ENCODE peak calls at places on chromosomes 2 and 18, in five cellular contexts. One of them, this sample, is unnamed.
A peak's percentile ranks its signal among the peaks of the same experiment; 100 is the strongest.

GRCh38 chr2:172928754-172929153 is 146.9 kb upstream of the MAP3K20 start:
- DNase-seq in PC-3: no peak
- DNase-seq in PC-9: no peak
- DNase-seq in MM.1S: no peak
- DNase-seq in neural progenitor cell: no peak
- DNase-seq in this sample: peak; percentile 76

GRCh38 chr18:79601234-79601633 is 78.4 kb upstream of the CTDP1 start:
- DNase-seq in PC-3: no peak
- DNase-seq in PC-9: no peak
- DNase-seq in MM.1S: no peak
- DNase-seq in neural progenitor cell: no peak
- DNase-seq in this sample: no peak

GRCh38 chr18:23225518-23225917 is 90.2 kb downstream of the CABLES1 start:
- DNase-seq in PC-3: peak; percentile 82
- DNase-seq in PC-9: no peak
- DNase-seq in MM.1S: no peak
- DNase-seq in neural progenitor cell: no peak
- DNase-seq in this sample: peak; percentile 96

GRCh38 chr2:235833971-235834620 is 334.1 kb downstream of the GBX2 start:
- DNase-seq in PC-3: no peak
- DNase-seq in PC-9: no peak
- DNase-seq in MM.1S: no peak
- DNase-seq in neural progenitor cell: no peak
- DNase-seq in this sample: no peak

GRCh38 chr18:8277270-8277669 is 332.0 kb upstream of the RAB12 start:
- DNase-seq in PC-3: no peak
- DNase-seq in PC-9: no peak
- DNase-seq in MM.1S: no peak
- DNase-seq in neural progenitor cell: no peak
- DNase-seq in this sample: no peak

GRCh38 chr18:46374850-46375249 is 270.7 kb downstream of the HAUS1 start:
- DNase-seq in PC-3: no peak
- DNase-seq in PC-9: peak; percentile 77
- DNase-seq in MM.1S: peak; percentile 24
- DNase-seq in neural progenitor cell: peak; percentile 24
- DNase-seq in this sample: no peak

GRCh38 chr2:13000644-13001375 is 284.1 kb downstream of the TRIB2 start:
- DNase-seq in PC-3: no peak
- DNase-seq in PC-9: no peak
- DNase-seq in MM.1S: no peak
- DNase-seq in neural progenitor cell: no peak
- DNase-seq in this sample: no peak

GRCh38 chr2:124776332-124776731 is 751.2 kb downstream of the CNTNAP5 start:
- DNase-seq in PC-3: no peak
- DNase-seq in PC-9: no peak
- DNase-seq in MM.1S: no peak
- DNase-seq in neural progenitor cell: no peak
- DNase-seq in this sample: no peak

GRCh38 chr2:16058256-16058655 is 117.9 kb downstream of the MYCN start:
- DNase-seq in PC-3: no peak
- DNase-seq in PC-9: no peak
- DNase-seq in MM.1S: peak; percentile 68
- DNase-seq in neural progenitor cell: no peak
- DNase-seq in this sample: no peak

GRCh38 chr18:67665266-67665665 is 148.7 kb upstream of the DSEL start:
- DNase-seq in PC-3: peak; percentile 75
- DNase-seq in PC-9: no peak
- DNase-seq in MM.1S: no peak
- DNase-seq in neural progenitor cell: peak; percentile 22
- DNase-seq in this sample: peak; percentile 78

GRCh38 chr2:30272761-30273573 is 41.6 kb downstream of the LBH start:
- DNase-seq in PC-3: peak; percentile 76
- DNase-seq in PC-9: peak; percentile 77
- DNase-seq in MM.1S: no peak
- DNase-seq in neural progenitor cell: no peak
- DNase-seq in this sample: peak; percentile 87

GRCh38 chr18:28018361-28018760 is 158.6 kb downstream of the CDH2 start:
- DNase-seq in PC-3: no peak
- DNase-seq in PC-9: no peak
- DNase-seq in MM.1S: no peak
- DNase-seq in neural progenitor cell: no peak
- DNase-seq in this sample: no peak

GRCh38 chr2:112138143-112139032 is at the start of gene FBLN7:
- DNase-seq in PC-3: no peak
- DNase-seq in PC-9: peak; percentile 16
- DNase-seq in MM.1S: no peak
- DNase-seq in neural progenitor cell: peak; percentile 77
- DNase-seq in this sample: peak; percentile 62

GRCh38 chr2:156343940-156344301 is 11.4 kb upstream of the NR4A2 start:
- DNase-seq in PC-3: no peak
- DNase-seq in PC-9: no peak
- DNase-seq in MM.1S: no peak
- DNase-seq in neural progenitor cell: no peak
- DNase-seq in this sample: peak; percentile 78

GRCh38 chr2:141728886-141729285 is 401.9 kb downstream of the LRP1B start:
- DNase-seq in PC-3: no peak
- DNase-seq in PC-9: no peak
- DNase-seq in MM.1S: peak; percentile 68
- DNase-seq in neural progenitor cell: no peak
- DNase-seq in this sample: no peak

GRCh38 chr2:71796174-71796592 is 342.8 kb downstream of the DYSF start:
- DNase-seq in PC-3: peak; percentile 46
- DNase-seq in PC-9: peak; percentile 78
- DNase-seq in MM.1S: no peak
- DNase-seq in neural progenitor cell: no peak
- DNase-seq in this sample: peak; percentile 83

GRCh38 chr2:120434487-120434886 is 88.6 kb downstream of the INHBB start:
- DNase-seq in PC-3: no peak
- DNase-seq in PC-9: no peak
- DNase-seq in MM.1S: no peak
- DNase-seq in neural progenitor cell: peak; percentile 28
- DNase-seq in this sample: peak; percentile 76

GRCh38 chr2:113263546-113263945 is 15.2 kb downstream of the PAX8 start:
- DNase-seq in PC-3: no peak
- DNase-seq in PC-9: no peak
- DNase-seq in MM.1S: no peak
- DNase-seq in neural progenitor cell: no peak
- DNase-seq in this sample: no peak

GRCh38 chr2:81436256-81436655 is 1131.7 kb upstream of the LRRTM1 start:
- DNase-seq in PC-3: peak; percentile 39
- DNase-seq in PC-9: no peak
- DNase-seq in MM.1S: no peak
- DNase-seq in neural progenitor cell: no peak
- DNase-seq in this sample: no peak

GRCh38 chr2:176022048-176022447 is 20.0 kb upstream of the LNPK start:
- DNase-seq in PC-3: no peak
- DNase-seq in PC-9: no peak
- DNase-seq in MM.1S: no peak
- DNase-seq in neural progenitor cell: no peak
- DNase-seq in this sample: no peak

GRCh38 chr2:237222178-237222577 is 136.5 kb downstream of the COPS8 start:
- DNase-seq in PC-3: peak; percentile 41
- DNase-seq in PC-9: no peak
- DNase-seq in MM.1S: no peak
- DNase-seq in neural progenitor cell: no peak
- DNase-seq in this sample: peak; percentile 89

GRCh38 chr2:232026941-232027340 is 65.4 kb downstream of the DIS3L2 start:
- DNase-seq in PC-3: no peak
- DNase-seq in PC-9: no peak
- DNase-seq in MM.1S: peak; percentile 88
- DNase-seq in neural progenitor cell: no peak
- DNase-seq in this sample: no peak

GRCh38 chr2:194301946-194302345 is 1355.1 kb upstream of the SLC39A10 start:
- DNase-seq in PC-3: no peak
- DNase-seq in PC-9: no peak
- DNase-seq in MM.1S: no peak
- DNase-seq in neural progenitor cell: no peak
- DNase-seq in this sample: no peak

GRCh38 chr2:69946351-69947077 is 14.9 kb downstream of the ASPRV1 start:
- DNase-seq in PC-3: peak; percentile 95
- DNase-seq in PC-9: peak; percentile 45
- DNase-seq in MM.1S: peak; percentile 57
- DNase-seq in neural progenitor cell: no peak
- DNase-seq in this sample: peak; percentile 63

GRCh38 chr18:9861157-9861556 is 24.6 kb upstream of the TXNDC2 start:
- DNase-seq in PC-3: no peak
- DNase-seq in PC-9: no peak
- DNase-seq in MM.1S: peak; percentile 55
- DNase-seq in neural progenitor cell: no peak
- DNase-seq in this sample: no peak

GRCh38 chr2:169734172-169734847 is 678 bp downstream of the KLHL23 start:
- DNase-seq in PC-3: peak; percentile 24
- DNase-seq in PC-9: peak; percentile 12
- DNase-seq in MM.1S: no peak
- DNase-seq in neural progenitor cell: peak; percentile 73
- DNase-seq in this sample: peak; percentile 53

GRCh38 chr2:180327185-180327584 is 320.1 kb upstream of the CWC22 start:
- DNase-seq in PC-3: no peak
- DNase-seq in PC-9: no peak
- DNase-seq in MM.1S: no peak
- DNase-seq in neural progenitor cell: no peak
- DNase-seq in this sample: no peak

GRCh38 chr2:234839285-234839684 is 112.5 kb upstream of the SH3BP4 start:
- DNase-seq in PC-3: no peak
- DNase-seq in PC-9: peak; percentile 70
- DNase-seq in MM.1S: no peak
- DNase-seq in neural progenitor cell: no peak
- DNase-seq in this sample: peak; percentile 24

GRCh38 chr2:100924520-100925451 is 77.3 kb upstream of the RPL31 start:
- DNase-seq in PC-3: no peak
- DNase-seq in PC-9: no peak
- DNase-seq in MM.1S: peak; percentile 78
- DNase-seq in neural progenitor cell: peak; percentile 18
- DNase-seq in this sample: peak; percentile 88

DNA sequence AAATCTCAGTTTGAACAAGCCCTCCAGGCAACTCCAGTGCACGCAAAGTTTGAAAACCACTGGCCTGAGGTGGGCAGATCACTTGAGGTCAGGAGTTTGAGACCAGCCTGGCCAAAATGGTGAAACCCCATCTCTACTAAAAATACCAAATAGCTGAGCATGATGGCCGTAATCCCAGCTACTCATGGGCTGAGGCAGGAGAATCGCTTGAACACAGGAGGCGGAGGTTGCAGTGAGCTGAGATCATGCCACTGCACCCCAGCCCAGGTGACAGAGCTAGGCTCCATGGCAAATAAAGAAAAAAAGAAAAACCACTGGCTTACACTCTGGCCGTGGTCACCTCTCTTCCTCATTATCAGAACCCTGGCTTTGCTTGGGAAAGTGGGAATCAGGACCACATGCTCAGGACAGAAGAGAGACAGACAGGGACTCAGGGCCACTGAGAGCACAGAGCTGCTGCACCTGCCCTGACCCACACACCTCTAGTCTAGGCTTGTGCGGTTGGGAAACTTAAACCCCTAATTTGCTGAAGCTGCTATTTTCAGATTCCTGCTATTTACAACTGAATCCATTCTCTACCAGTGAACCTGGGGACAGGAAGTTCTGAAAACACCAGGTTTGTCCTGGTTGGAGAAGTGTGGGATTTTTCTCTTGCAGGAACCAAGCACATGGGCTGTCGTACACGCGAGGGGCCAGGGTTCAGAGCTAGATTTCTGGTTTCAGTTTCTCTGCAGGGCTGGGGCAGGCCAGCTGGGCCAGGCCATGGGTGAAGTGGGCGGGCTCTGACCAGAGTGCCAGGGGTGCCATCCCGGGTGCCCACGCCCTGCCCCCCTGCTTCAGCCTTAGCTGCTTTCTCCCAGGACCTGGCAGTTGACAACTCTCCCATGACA is 51.6 kb upstream of the SLC1A4 start:
- DNase-seq in PC-3: no peak
- DNase-seq in PC-9: no peak
- DNase-seq in MM.1S: peak; percentile 91
- DNase-seq in neural progenitor cell: no peak
- DNase-seq in this sample: no peak
- H3F3A ChIP-seq in PC-3: no peaks in the 10 kb centered on the region
- H3F3A ChIP-seq in PC-9: no peaks in the 10 kb centered on the region
- H3F3A ChIP-seq in MM.1S: peaks cover 54% of the 10 kb centered on the region
- H3F3A ChIP-seq in neural progenitor cell: peaks cover under 1% of the 10 kb centered on the region
- H3F3A ChIP-seq in this sample: no peaks in the 10 kb centered on the region

GRCh38 chr2:118845005-118845842 is 2.2 kb downstream of the EN1 start:
- DNase-seq in PC-3: no peak
- DNase-seq in PC-9: no peak
- DNase-seq in MM.1S: no peak
- DNase-seq in neural progenitor cell: peak; percentile 59
- DNase-seq in this sample: peak; percentile 76
- TF ChIP-seq EZH2 in PC-3: no peak
- TF ChIP-seq EZH2 in PC-9: no peak
- TF ChIP-seq EZH2 in MM.1S: no peak
- TF ChIP-seq EZH2 in neural progenitor cell: peak; percentile 99
- TF ChIP-seq EZH2 in this sample: no peak

GRCh38 chr2:179104736-179105135 is 54.8 kb upstream of the CCDC141 start:
- DNase-seq in PC-3: peak; percentile 84
- DNase-seq in PC-9: no peak
- DNase-seq in MM.1S: no peak
- DNase-seq in neural progenitor cell: no peak
- DNase-seq in this sample: peak; percentile 63
- H3K4me3 ChIP-seq in PC-3: no peak overlapping the region
- H3K4me3 ChIP-seq in PC-9: no peak overlapping the region
- H3K4me3 ChIP-seq in MM.1S: no peak overlapping the region
- H3K4me3 ChIP-seq in neural progenitor cell: no peak overlapping the region
- H3K4me3 ChIP-seq in this sample: no peak overlapping the region

GRCh38 chr2:174333017-174333501 is 1.7 kb upstream of the SP9 start:
- DNase-seq in PC-3: no peak
- DNase-seq in PC-9: no peak
- DNase-seq in MM.1S: no peak
- DNase-seq in neural progenitor cell: peak; percentile 20
- DNase-seq in this sample: no peak

GRCh38 chr2:174333502-174334277 is 1.1 kb upstream of the SP9 start:
- DNase-seq in PC-3: no peak
- DNase-seq in PC-9: no peak
- DNase-seq in MM.1S: no peak
- DNase-seq in neural progenitor cell: peak; percentile 54
- DNase-seq in this sample: no peak

GRCh38 chr2:174330945-174331619 is 3.7 kb upstream of the SP9 start:
- DNase-seq in PC-3: no peak
- DNase-seq in PC-9: no peak
- DNase-seq in MM.1S: no peak
- DNase-seq in neural progenitor cell: peak; percentile 55
- DNase-seq in this sample: no peak

GRCh38 chr2:174331731-174332606 is 2.8 kb upstream of the SP9 start:
- DNase-seq in PC-3: peak; percentile 23
- DNase-seq in PC-9: no peak
- DNase-seq in MM.1S: no peak
- DNase-seq in neural progenitor cell: peak; percentile 80
- DNase-seq in this sample: no peak

GRCh38 chr2:174332607-174333001 is 2.1 kb upstream of the SP9 start:
- DNase-seq in PC-3: peak; percentile 46
- DNase-seq in PC-9: no peak
- DNase-seq in MM.1S: no peak
- DNase-seq in neural progenitor cell: peak; percentile 80
- DNase-seq in this sample: no peak
- H3F3A ChIP-seq in PC-3: no peaks in the 10 kb centered on the region
- H3F3A ChIP-seq in PC-9: no peaks in the 10 kb centered on the region
- H3F3A ChIP-seq in MM.1S: peaks cover 10% of the 10 kb centered on the region
- H3F3A ChIP-seq in neural progenitor cell: peaks cover 57% of the 10 kb centered on the region
- H3F3A ChIP-seq in this sample: no peaks in the 10 kb centered on the region

GRCh38 chr18:60295776-60296175 is 76.8 kb downstream of the MC4R start:
- DNase-seq in PC-3: no peak
- DNase-seq in PC-9: no peak
- DNase-seq in MM.1S: no peak
- DNase-seq in neural progenitor cell: peak; percentile 11
- DNase-seq in this sample: no peak
- TF ChIP-seq EZH2 in PC-3: no peak
- TF ChIP-seq EZH2 in PC-9: no peak
- TF ChIP-seq EZH2 in MM.1S: no peak
- TF ChIP-seq EZH2 in neural progenitor cell: no peak
- TF ChIP-seq EZH2 in this sample: no peak

This sample was measured in GM23248.